ENCODE peak calls at places on chromosomes 3 and 15, in five cellular contexts. U is GM20000, T is psoas muscle, L is Calu3, J is choroid plexus epithelial cell. W is an unnamed sample.

GRCh38 chr3:22263042-22263441 is 512.0 kb upstream of the ZNF385D start:
- DNase-seq in U (no peak), T (no peak), L (no peak), J (peak), W (no peak)

GRCh38 chr3:99269606-99270355 is 368.3 kb upstream of the DCBLD2 start:
- DNase-seq in U (no peak), T (peak), L (no peak), J (no peak), W (no peak)

GRCh38 chr3:128372281-128372680 is 94.4 kb downstream of the DNAJB8 start:
- DNase-seq in U (peak), T (no peak), L (no peak), J (no peak), W (peak)

GRCh38 chr15:56291741-56292140 is 48.1 kb upstream of the RFX7 start:
- DNase-seq in U (no peak), T (no peak), L (no peak), J (no peak), W (no peak)

GRCh38 chr3:178058629-178059028 is 477.6 kb upstream of the KCNMB2 start:
- DNase-seq in U (no peak), T (no peak), L (no peak), J (peak), W (no peak)

GRCh38 chr3:149277338-149277813 is 55.7 kb upstream of the CP start:
- DNase-seq in U (peak), T (no peak), L (peak), J (peak), W (no peak)

GRCh38 chr15:101578443-101578894 is 73.7 kb downstream of the TM2D3 start:
- DNase-seq in U (peak), T (no peak), L (peak), J (peak), W (peak)

GRCh38 chr3:55329849-55330248 is 157.3 kb downstream of the WNT5A start:
- DNase-seq in U (no peak), T (no peak), L (no peak), J (peak), W (no peak)

GRCh38 chr3:187040637-187041361 is 98.5 kb downstream of the RPL39L start:
- DNase-seq in U (no peak), T (no peak), L (no peak), J (peak), W (no peak)

GRCh38 chr15:83339396-83339795 is 54.9 kb upstream of the BNC1 start:
- DNase-seq in U (no peak), T (no peak), L (no peak), J (no peak), W (no peak)

GRCh38 chr15:81830520-81830919 is 215.3 kb downstream of the MEX3B start:
- DNase-seq in U (no peak), T (no peak), L (no peak), J (no peak), W (no peak)

GRCh38 chr15:24857777-24858176 is 97.0 kb upstream of the SNRPN start:
- DNase-seq in U (no peak), T (no peak), L (no peak), J (no peak), W (no peak)

GRCh38 chr3:37491776-37492175 is 317.4 kb upstream of the LRRFIP2 start:
- DNase-seq in U (no peak), T (no peak), L (no peak), J (no peak), W (no peak)

GRCh38 chr15:45476395-45476794 is 46.2 kb downstream of the SLC30A4 start:
- DNase-seq in U (no peak), T (no peak), L (no peak), J (no peak), W (no peak)

GRCh38 chr3:120170223-120170622 is 76.0 kb upstream of the GSK3B start:
- DNase-seq in U (no peak), T (no peak), L (peak), J (no peak), W (no peak)

GRCh38 chr15:59221479-59221878 is 14.8 kb downstream of the LDHAL6B start:
- DNase-seq in U (no peak), T (no peak), L (no peak), J (no peak), W (no peak)
- TF ChIP-seq CTCF in U (no peak), T (no peak), L (no peak), J (no peak), W (no peak)

DNA sequence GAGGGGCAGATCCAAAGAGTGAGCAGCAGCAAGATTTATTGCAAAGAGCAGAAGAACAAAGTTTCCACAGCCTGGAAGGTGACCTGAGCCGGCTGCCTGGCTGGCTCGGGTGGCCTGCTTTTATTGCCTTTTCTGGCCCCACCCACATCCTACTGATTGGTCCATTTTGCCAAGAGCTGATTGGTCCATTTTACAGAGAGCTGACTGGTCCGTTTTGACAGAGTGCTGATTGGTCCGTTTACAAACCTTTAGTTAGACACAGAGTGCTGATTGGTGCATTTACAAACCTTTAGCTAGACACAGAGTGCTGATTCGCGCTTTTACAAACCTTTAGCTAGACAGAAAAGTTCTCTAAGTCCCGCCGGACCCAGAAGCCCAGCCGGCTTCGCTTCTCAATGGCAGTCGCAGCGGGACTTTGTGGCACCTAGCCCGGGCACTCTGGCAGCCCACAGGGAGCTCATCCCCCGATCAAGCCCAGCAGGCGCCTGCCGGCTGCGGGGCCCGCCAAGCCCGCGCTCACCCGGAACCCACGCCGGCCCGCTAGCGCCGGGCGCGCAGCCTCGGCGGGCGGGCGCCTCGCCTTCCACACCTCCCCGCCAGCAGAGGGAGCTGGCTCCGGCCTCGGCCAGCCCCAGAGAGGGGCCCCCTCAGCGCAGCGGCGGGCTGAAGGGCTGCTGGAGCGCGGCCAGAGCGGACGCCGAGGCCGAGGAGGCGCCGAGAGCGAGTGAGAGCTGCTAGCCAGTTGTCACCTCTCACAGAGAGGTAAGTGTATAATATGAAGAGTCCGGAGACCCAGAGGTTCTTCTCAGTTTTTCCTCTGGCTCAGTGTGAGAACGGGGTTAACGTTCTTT is 339.2 kb downstream of the CHL1 start:
- DNase-seq in U (no peak), T (peak), L (no peak), J (peak), W (no peak)
- TF ChIP-seq CTCF in U (no peak), T (peak), L (no peak), J (no peak), W (no peak)

DNA sequence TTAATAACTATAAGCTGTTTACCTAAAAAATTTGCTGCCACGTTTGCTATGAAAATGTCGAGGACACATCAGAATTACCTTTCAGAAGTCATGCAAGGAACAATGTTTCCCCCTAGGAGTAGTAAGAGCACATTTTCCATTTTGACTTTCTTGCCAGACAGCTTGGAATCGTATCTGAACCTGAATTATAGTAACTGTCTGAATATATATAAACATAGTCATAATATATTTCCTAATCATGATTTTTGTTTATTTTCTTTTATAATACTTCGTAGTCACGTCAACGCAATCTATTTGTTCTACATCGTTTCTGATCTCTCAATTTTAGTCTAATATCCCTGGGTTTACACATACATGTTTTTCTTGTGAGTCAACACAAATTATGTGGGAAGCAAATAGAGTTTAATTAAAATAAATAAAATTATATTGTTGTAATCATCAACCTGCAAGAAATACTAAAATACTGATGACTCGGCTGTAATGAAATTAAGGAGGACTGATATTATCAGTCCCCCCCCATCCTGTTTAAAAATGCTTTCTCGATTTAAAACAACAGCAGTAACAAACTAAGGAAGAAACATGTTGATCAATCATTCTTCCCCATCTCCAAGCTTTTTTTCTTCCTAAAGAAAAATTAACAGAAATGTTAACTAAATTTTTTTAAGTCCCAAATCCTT is 78.4 kb downstream of the MME start:
- DNase-seq in U (no peak), T (no peak), L (no peak), J (peak), W (no peak)
- TF ChIP-seq CTCF in U (no peak), T (no peak), L (no peak), J (no peak), W (no peak)

GRCh38 chr15:68292157-68292781 is 14.7 kb downstream of the FEM1B start:
- DNase-seq in U (no peak), T (no peak), L (no peak), J (no peak), W (no peak)
- TF ChIP-seq CTCF in U (no peak), T (no peak), L (no peak), J (no peak), W (no peak)

DNA sequence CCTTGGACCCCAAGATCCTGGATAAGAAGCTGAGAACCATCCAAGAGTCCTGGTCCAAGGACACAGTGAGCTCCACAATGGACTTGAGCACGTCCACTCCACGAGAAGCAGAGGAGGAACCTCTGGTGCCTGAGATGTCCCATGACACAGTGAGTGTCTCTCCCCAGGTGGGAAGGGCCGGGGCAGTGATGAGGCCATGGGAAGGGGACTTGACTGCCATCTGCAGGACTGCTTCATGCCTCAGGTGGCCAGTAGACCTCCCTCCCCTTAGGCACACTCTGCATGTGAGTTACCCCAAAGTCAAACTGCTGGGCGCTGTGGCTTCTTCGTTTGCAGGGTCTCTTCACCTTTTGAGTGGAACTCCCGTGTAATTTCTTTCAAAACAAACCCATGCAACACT is 59.7 kb downstream of the CCDC33 start:
- DNase-seq in U (no peak), T (peak), L (peak), J (no peak), W (no peak)
- TF ChIP-seq CTCF in U (peak), T (peak), L (no peak), J (peak), W (no peak)

DNA sequence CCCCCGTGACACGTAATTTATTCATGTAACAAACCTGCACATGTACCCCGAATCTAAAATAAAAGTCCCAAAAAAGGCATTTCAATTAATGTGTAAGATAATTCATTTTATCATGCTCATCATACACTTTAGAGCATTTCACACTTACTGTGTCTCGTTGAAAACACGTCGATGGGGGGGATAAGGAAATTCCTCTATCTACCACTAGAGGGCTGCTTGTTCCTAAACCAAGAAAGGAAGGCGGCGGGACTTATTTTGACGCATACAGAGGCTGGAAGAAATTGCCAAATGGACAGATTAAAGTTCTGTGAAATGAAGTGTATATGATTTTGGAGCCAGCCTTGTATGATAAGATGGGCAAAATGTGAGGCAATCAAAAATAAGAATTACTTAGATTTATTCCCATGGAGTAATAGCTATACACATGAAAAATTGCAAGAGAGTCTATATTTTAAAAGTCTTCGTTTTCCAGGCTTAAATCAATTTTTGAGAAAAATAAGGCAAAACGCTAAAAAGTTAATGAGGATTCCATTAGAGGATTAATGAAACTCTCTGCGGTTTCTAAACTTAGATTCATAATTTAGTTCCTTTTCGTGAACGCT is 346.8 kb downstream of the CNTN3 start:
- DNase-seq in U (peak), T (no peak), L (no peak), J (peak), W (peak)
- TF ChIP-seq CTCF in U (peak), T (peak), L (no peak), J (peak), W (peak)

GRCh38 chr3:124553178-124553577 is 177.1 kb upstream of the UMPS start:
- DNase-seq in U (no peak), T (no peak), L (no peak), J (no peak), W (no peak)
- TF ChIP-seq CTCF in U (no peak), T (no peak), L (no peak), J (no peak), W (no peak)

GRCh38 chr15:22903427-22903826 is 65.0 kb downstream of the NIPA2 start:
- DNase-seq in U (no peak), T (no peak), L (no peak), J (no peak), W (no peak)

GRCh38 chr15:22902981-22903380 is 64.5 kb downstream of the NIPA2 start:
- DNase-seq in U (no peak), T (no peak), L (no peak), J (no peak), W (no peak)

GRCh38 chr15:22902046-22902445 is 63.6 kb downstream of the NIPA2 start:
- DNase-seq in U (no peak), T (no peak), L (no peak), J (no peak), W (no peak)

GRCh38 chr15:22903961-22904534 is 65.6 kb downstream of the NIPA2 start:
- DNase-seq in U (no peak), T (no peak), L (no peak), J (no peak), W (no peak)

GRCh38 chr15:22902578-22902977 is 64.1 kb downstream of the NIPA2 start:
- DNase-seq in U (no peak), T (no peak), L (no peak), J (no peak), W (no peak)
- TF ChIP-seq CTCF in U (peak), T (peak), L (no peak), J (no peak), W (peak)